ENCODE peak calls at places on chromosomes 6 and 20, in four cellular contexts. T is IMR-90, G is neuronal stem cell, C is H9. D is an unnamed sample.

GRCh38 chr20:13397300-13397724 is 176.2 kb downstream of the ISM1 start:
- DNase-seq in G (no peak), T (peak; percentile 53), C (no peak), D (no peak)

GRCh38 chr6:37632291-37632690 is 65.4 kb downstream of the MDGA1 start:
- DNase-seq in C (no peak), G (no peak), T (no peak), D (no peak)

GRCh38 chr6:4607026-4607704 is 169.0 kb upstream of the CDYL start:
- DNase-seq in C (no peak), G (no peak), T (peak; percentile 89), D (no peak)

GRCh38 chr20:44370639-44371218 is 15.2 kb downstream of the HNF4A start:
- DNase-seq in G (no peak), T (no peak), C (peak; percentile 43), D (no peak)

GRCh38 chr20:15449061-15449460 is 1111.6 kb upstream of the FLRT3 start:
- DNase-seq in T (no peak), C (no peak), G (no peak), D (no peak)

GRCh38 chr6:77286541-77286940 is 176.8 kb downstream of the HTR1B start:
- DNase-seq in T (no peak), G (no peak), C (no peak), D (no peak)

GRCh38 chr20:5065489-5066383 is 54.0 kb downstream of the PCNA start:
- DNase-seq in T (peak; percentile 97), C (no peak), G (no peak), D (no peak)

GRCh38 chr6:87250019-87250418 is 72.4 kb upstream of the SMIM8 start:
- DNase-seq in T (no peak), C (no peak), G (no peak), D (no peak)

GRCh38 chr6:108275971-108276370 is 15.1 kb upstream of the SNX3 start:
- DNase-seq in G (no peak), C (no peak), T (no peak), D (no peak)

GRCh38 chr6:39791850-39792500 is at the start of gene DAAM2:
- DNase-seq in G (peak; percentile 43), T (peak; percentile 41), C (peak; percentile 49), D (no peak)

GRCh38 chr6:70889270-70889669 is 67.6 kb downstream of the B3GAT2 start:
- DNase-seq in C (no peak), G (no peak), T (no peak), D (no peak)

GRCh38 chr6:41092421-41093140 is 19.8 kb downstream of the NFYA start:
- DNase-seq in C (no peak), T (peak; percentile 37), G (no peak), D (no peak)

GRCh38 chr20:3744806-3745685 is 12.6 kb downstream of the HSPA12B start:
- DNase-seq in C (peak; percentile 98), T (no peak), G (peak; percentile 68), D (peak; percentile 95)

GRCh38 chr6:125009578-125009977 is 47.3 kb downstream of the RNF217 start:
- DNase-seq in G (no peak), C (no peak), T (peak; percentile 62), D (no peak)

GRCh38 chr6:109002100-109002697 is 92.4 kb downstream of the SESN1 start:
- DNase-seq in T (peak; percentile 8), C (no peak), G (no peak), D (no peak)

GRCh38 chr6:19333936-19334335 is 503.2 kb upstream of the ID4 start:
- DNase-seq in C (no peak), G (no peak), T (no peak), D (no peak)

GRCh38 chr6:36154286-36154685 is 24.0 kb downstream of the MAPK13 start:
- DNase-seq in C (no peak), T (no peak), G (no peak), D (no peak)

GRCh38 chr6:82371799-82372508 is 8.3 kb downstream of the TPBG start:
- DNase-seq in G (no peak), T (peak; percentile 72), C (no peak), D (no peak)

DNA sequence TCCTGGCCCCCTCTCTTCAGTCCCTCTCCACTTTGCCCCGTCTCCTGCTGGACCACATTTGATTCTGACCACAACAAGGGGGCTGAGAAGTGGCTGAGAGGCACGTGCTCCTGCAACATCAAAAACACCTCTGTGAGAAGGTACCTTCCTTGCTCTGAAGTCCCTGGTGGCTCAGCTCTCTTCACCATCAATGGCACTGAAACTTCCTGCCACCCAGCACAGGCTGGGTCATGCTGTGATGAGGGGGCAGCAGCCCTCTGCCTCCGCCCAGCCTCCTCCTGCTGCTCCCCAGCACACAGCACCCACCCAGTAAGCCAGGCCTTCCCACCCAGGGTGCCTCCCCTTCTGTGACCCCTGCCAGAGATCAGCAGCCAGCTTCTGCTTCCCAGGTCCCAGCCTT is 10.3 kb downstream of the ZMYND8 start:
- DNase-seq in T (no peak), G (no peak), C (no peak), D (no peak)
- H2AK5ac ChIP-seq in T (peak overlapping the region; percentile 64), G (peak overlapping the region; percentile 96), C (no peak overlapping the region), D (peak overlapping the region; percentile 32)

DNA sequence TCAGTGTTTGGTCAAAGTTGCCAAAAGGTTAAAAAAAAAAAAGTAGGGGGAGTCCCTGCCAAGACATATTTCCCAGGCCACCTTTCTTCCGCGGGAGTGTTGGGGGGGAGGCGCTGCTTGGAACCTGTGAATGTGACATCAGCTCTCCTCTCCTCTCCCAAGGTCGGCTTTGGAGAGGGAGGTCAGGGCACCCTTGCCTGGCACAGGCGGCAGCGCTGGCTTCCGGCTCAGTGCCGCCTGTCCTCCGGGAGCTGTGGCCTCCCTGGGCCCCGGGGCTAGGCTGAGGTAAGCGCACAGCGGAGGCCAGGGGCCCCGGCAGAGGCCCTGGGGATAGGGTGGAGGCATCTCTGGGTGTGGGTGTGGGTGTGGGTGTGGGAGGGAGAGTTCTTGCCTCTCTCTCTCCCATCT is 1.9 kb upstream of the EDN1 start:
- DNase-seq in C (no peak), T (no peak), G (no peak), D (no peak)
- H2AK5ac ChIP-seq in C (no peak overlapping the region), T (peak overlapping the region; percentile 13), G (peak overlapping the region; percentile 83), D (no peak overlapping the region)

DNA sequence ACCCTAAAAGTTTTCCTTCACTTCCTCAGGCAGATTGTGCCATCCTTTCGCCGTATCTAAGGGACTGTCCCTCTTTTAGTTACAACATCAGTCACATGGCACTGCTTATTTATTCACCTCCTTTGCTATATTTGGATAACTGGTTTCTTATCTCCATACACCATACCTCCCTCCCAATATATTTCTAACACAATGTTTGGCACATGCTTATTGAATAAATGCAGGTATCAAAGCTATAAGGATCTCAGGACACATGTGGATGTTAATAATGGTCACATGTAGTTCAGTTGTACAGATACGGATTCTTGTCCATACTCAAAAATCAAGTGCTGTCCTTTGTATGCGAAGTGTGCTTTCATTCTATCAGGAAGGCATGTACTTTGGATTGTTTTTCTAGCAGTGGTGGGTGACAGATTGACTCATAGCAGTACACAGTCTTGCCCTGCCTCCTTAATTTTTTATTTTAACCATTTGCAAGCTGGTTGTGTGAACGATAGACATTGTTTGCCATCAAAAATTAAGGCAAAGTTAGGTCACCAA is 407.1 kb upstream of the RUNX2 start:
- DNase-seq in C (no peak), T (no peak), G (no peak), D (no peak)
- H2AK5ac ChIP-seq in C (no peak overlapping the region), T (no peak overlapping the region), G (no peak overlapping the region), D (no peak overlapping the region)

GRCh38 chr6:30779850-30780641 is 35.7 kb upstream of the IER3 start:
- DNase-seq in G (no peak), T (no peak), C (no peak), D (no peak)

GRCh38 chr6:30780642-30780920 is 36.2 kb upstream of the IER3 start:
- DNase-seq in T (no peak), G (no peak), C (no peak), D (no peak)

GRCh38 chr6:30782425-30783014 is 38.2 kb upstream of the IER3 start:
- DNase-seq in T (peak; percentile 51), C (no peak), G (no peak), D (no peak)

GRCh38 chr6:30781697-30782424 is 37.5 kb upstream of the IER3 start:
- DNase-seq in C (no peak), T (peak; percentile 100), G (no peak), D (no peak)

GRCh38 chr6:30781362-30781696 is 37.0 kb upstream of the IER3 start:
- DNase-seq in T (no peak), G (no peak), C (no peak), D (no peak)
- H2AK5ac ChIP-seq in T (peak overlapping the region; percentile 99), G (no peak overlapping the region), C (no peak overlapping the region), D (no peak overlapping the region)

GRCh38 chr6:106773956-106774629 is 144.7 kb downstream of the QRSL1 start:
- DNase-seq in C (no peak), G (no peak), T (no peak), D (no peak)
- H2AK5ac ChIP-seq in C (no peak overlapping the region), G (no peak overlapping the region), T (no peak overlapping the region), D (no peak overlapping the region)

GRCh38 chr6:157832250-157832967 is 9.4 kb downstream of the SNX9 start:
- DNase-seq in T (peak; percentile 56), C (no peak), G (no peak), D (no peak)
- H2AK5ac ChIP-seq in T (peak overlapping the region; percentile 87), C (peak overlapping the region; percentile 25), G (no peak overlapping the region), D (peak overlapping the region; percentile 88)